ENCODE peak calls at places on chromosomes 5 and 9, in seven cellular contexts. P is stomach, R is fibroblast of the aortic adventitia, W is mammary epithelial cell, T is GM23338, I is fibroblast of lung, F is fibroblast of villous mesenchyme. A is an unnamed sample.

GRCh38 chr5:131635755-131636479 is 888 bp upstream of the RAPGEF6 start:
- DNase-seq in P (no peak), T (peak), W (peak), F (peak), I (peak), R (no peak), A (no peak)

GRCh38 chr5:88602584-88602983 is 280.4 kb downstream of the MEF2C start:
- DNase-seq in F (no peak), I (no peak), R (no peak), P (no peak), T (peak), W (no peak), A (no peak)

GRCh38 chr9:120583958-120584369 is 4.0 kb upstream of the CDK5RAP2 start:
- DNase-seq in W (peak), P (peak), T (peak), I (peak), R (peak), F (peak), A (peak)

GRCh38 chr5:122035913-122036312 is 42.1 kb downstream of the LOX start:
- DNase-seq in W (no peak), P (no peak), F (peak), R (no peak), T (no peak), I (no peak), A (no peak)

GRCh38 chr9:86079421-86080111 is 19.8 kb downstream of the GOLM1 start:
- DNase-seq in P (peak), R (peak), F (peak), T (no peak), I (peak), W (no peak), A (peak)

GRCh38 chr5:146151970-146152369 is 30.5 kb downstream of the LARS1 start:
- DNase-seq in R (no peak), W (no peak), I (no peak), F (no peak), T (no peak), P (no peak), A (peak)

GRCh38 chr5:191036-191948 is at the start of gene LRRC14B:
- DNase-seq in R (no peak), P (peak), T (no peak), I (no peak), F (no peak), W (no peak), A (no peak)

GRCh38 chr5:133828727-133829126 is 139.7 kb downstream of the C5orf15 start:
- DNase-seq in T (peak), P (no peak), I (no peak), F (no peak), W (no peak), R (no peak), A (no peak)

GRCh38 chr5:91383956-91384300 is 811 bp upstream of the ARRDC3 start:
- DNase-seq in R (peak), F (no peak), P (no peak), T (peak), W (no peak), I (peak), A (peak)

GRCh38 chr5:91384671-91385430 is 1.7 kb upstream of the ARRDC3 start:
- DNase-seq in P (peak), R (peak), F (peak), T (peak), I (peak), W (peak), A (peak)

GRCh38 chr5:91382530-91383026 is 539 bp downstream of the ARRDC3 start:
- DNase-seq in R (peak), W (peak), P (peak), I (peak), T (peak), F (peak), A (peak)

GRCh38 chr5:91381774-91382492 is 1.2 kb downstream of the ARRDC3 start:
- DNase-seq in F (peak), P (peak), I (peak), T (peak), R (peak), W (peak), A (peak)

DNA sequence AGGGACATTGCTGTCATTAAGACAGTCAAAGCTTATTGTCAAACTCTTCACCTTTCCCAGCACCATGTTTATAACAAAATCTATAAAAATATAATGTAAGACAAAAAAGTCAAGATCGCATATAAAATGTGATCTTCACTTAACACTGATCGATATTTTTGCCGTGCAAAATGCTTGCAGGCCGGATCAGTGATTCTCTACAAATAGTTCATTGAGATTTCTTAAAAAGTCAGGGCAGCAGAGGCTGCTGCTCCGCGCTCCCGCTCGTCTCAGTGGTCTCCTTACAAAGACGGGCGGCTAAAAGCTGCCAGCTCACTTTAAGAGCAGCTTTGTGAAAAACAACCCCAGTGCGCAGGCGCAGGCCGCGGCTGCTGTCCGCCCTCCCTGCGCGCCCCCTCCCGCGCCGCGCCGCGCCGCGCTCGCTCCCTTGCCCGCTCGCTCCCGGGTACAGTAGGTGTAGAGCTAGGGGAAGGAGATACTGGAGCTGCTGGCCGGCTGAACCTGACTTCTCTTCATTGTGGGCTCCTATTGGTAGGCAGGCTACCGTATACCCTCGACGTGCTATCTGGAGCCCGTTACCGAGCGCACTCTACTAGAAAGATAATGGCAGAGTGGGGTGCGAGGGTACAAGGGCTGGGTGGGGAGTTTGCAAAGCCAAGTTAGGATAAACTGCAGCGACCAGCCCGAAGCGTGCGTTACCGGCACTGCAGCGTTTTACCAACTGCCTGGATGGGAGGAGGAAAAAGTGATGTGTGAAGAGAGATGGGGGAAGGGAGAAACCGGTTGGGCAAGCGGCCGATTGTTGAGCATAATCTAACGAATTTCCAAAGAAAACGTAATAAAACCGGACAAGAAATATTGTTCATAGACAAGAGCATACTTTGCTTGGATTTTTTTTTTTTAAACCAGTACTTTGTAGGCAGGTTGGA is at the start of gene ARRDC3:
- DNase-seq in F (peak), T (peak), P (peak), R (peak), W (peak), I (peak), A (peak)
- TF ChIP-seq CTCF in F (no peak), T (no peak), P (no peak), R (no peak), W (no peak), I (no peak), A (no peak)

GRCh38 chr9:99282406-99282805 is 60.3 kb downstream of the SEC61B start:
- DNase-seq in W (no peak), P (no peak), R (no peak), I (no peak), T (no peak), F (no peak), A (no peak)
- H3K4me3 ChIP-seq in W (no peak), P (no peak), R (no peak), I (no peak), T (no peak), F (no peak), A (no peak)

GRCh38 chr9:94553029-94553938 is 1.6 kb upstream of the PCAT7 start:
- DNase-seq in R (no peak), F (no peak), I (no peak), P (peak), T (peak), W (no peak), A (no peak)
- TF ChIP-seq CTCF in R (no peak), F (no peak), I (no peak), P (peak), T (peak), W (no peak), A (no peak)

DNA sequence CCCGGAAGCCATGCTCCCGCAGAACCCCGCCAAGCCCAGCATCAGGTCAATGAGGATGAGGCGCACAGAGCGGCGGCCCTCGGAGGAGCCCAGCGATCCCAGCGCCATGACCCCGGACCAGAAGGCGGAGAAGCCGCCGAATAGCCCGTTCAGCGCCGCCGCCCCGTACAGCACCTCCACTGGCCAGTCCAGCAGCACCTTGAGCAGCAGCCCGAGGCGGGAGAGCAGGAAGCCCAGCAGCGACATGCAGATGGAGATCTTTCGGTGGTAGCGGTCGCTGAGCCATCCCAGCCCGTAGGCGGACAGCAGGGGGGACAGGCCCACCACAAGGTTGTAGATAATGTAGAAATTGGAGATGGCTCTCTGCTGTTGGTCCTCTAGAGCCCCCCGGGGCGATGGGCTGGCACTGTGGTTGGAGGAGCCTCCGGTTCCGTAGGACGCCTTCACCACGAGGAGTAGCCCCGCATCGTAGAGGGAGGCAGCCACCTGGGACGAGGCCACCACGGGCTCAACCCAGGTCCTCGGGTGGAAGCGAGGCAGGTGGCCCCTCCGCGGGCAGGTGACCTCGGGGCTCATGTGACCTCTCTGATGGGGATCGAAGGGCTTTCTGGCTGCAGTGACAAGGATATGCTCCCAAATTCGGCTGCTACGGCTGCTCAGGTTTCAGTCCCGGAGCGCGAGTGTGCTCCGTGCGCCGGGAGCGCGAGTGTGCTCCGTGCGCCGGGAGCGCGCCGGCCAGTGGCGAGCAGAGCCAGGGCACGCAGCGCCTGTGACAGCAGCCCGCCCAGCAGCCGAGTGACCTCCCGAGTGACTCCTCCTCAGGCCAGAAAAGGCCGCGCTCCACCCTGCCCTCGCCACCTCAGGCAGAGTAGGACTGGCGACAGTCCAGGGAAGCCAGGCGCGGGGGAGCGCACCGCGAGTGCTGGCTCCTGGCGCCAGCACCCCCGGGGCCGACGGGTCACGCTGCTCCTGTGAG is at the start of gene SLC46A2:
- DNase-seq in T (peak), I (no peak), R (no peak), F (no peak), P (peak), W (peak), A (peak)
- H3K4me3 ChIP-seq in T (peak), I (peak), R (peak), F (peak), P (peak), W (peak), A (peak)

DNA sequence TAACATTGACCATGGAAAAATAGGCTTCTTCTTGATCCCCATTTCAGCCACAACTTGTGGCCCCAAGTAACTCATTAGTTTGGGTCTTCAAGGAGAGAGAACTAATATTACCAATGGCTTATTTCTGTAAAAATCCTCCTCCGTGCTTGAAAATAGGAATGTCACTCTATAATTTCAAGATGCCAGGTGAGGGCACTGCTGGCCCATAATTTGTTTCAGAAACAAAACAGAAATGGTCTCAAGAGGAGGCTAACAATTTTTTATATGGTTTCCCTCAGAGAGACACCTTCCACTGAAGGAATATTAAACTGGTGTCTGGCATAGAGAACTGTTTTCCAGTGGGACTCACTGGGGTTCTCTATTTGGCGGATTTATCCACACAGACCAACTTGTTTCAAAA is 437.0 kb upstream of the TRPC7 start:
- DNase-seq in I (peak), T (peak), F (peak), W (peak), R (peak), P (no peak), A (no peak)
- TF ChIP-seq CTCF in I (peak), T (peak), F (no peak), W (peak), R (peak), P (no peak), A (peak)